ENCODE peak calls at places on chromosomes 3 and 15, in nine cellular contexts. U is occipital lobe; O is endothelial cell; C is stimulated activated CD4-positive, alpha-beta T cell treated with anti-CD3 and anti-CD28 coated beads, Interleukin-2, amount 100 ng/mL, for 48 hours; V is activated naive CD8-positive, alpha-beta T cell treated with anti-CD3 and anti-CD28 coated beads, Interleukin-2, amount 10 ng/mL, durations not matched to agents 7 days and 5 days; P is dorsolateral prefrontal cortex; B is M059J; Y is activated CD4-positive, alpha-beta T cell treated with anti-CD3 and anti-CD28 coated beads, Interleukin-2, amount 10 ng/mL, durations not matched to agents 7 days and 5 days; S is OCI-LY7. T is an unnamed sample.

GRCh38 chr3:43001094-43001553 is 22.0 kb downstream of the GASK1A start:
- DNase-seq in C (no peak), B (peak; percentile 11), U (no peak), Y (no peak), S (no peak), O (no peak), P (peak; percentile 14), V (no peak), T (no peak)

GRCh38 chr3:101036676-101037075 is 43.5 kb upstream of the ABI3BP start:
- DNase-seq in P (no peak), O (no peak), Y (no peak), V (no peak), S (no peak), B (peak; percentile 62), C (no peak), U (no peak), T (no peak)

GRCh38 chr15:100112636-100113305 is 229.0 kb downstream of the ADAMTS17 start:
- DNase-seq in Y (no peak), V (no peak), B (peak; percentile 71), U (no peak), C (no peak), P (no peak), S (no peak), O (no peak), T (no peak)

GRCh38 chr3:127419140-127419539 is 131.3 kb upstream of the PRR20G start:
- DNase-seq in U (no peak), O (no peak), Y (no peak), P (no peak), V (no peak), B (no peak), S (no peak), C (no peak), T (no peak)

GRCh38 chr3:123272547-123272946 is 70.8 kb downstream of the SEC22A start:
- DNase-seq in Y (no peak), C (no peak), S (no peak), O (no peak), B (peak; percentile 50), U (no peak), P (no peak), V (no peak), T (no peak)

GRCh38 chr15:60115579-60116415 is 111.7 kb downstream of the FOXB1 start:
- DNase-seq in C (no peak), P (no peak), B (peak; percentile 55), U (no peak), S (no peak), Y (no peak), V (no peak), O (no peak), T (no peak)

GRCh38 chr3:53202331-53203015 is 41.5 kb downstream of the PRKCD start:
- DNase-seq in P (no peak), C (no peak), S (no peak), B (no peak), Y (no peak), O (no peak), V (no peak), U (no peak), T (no peak)

GRCh38 chr15:48402778-48403177 is 71.5 kb downstream of the DUT start:
- DNase-seq in P (no peak), Y (no peak), V (no peak), O (no peak), U (no peak), C (no peak), B (no peak), S (no peak), T (no peak)

GRCh38 chr15:95024388-95024787 is 793.0 kb downstream of the MCTP2 start:
- DNase-seq in V (no peak), P (no peak), S (peak; percentile 19), Y (no peak), C (no peak), B (peak; percentile 10), U (no peak), O (no peak), T (no peak)

GRCh38 chr3:34174740-34175139 is 376.3 kb downstream of the PDCD6IP start:
- DNase-seq in O (no peak), P (no peak), V (no peak), S (no peak), U (no peak), C (no peak), Y (no peak), B (no peak), T (no peak)